ENCODE peak calls at places on chromosome 17, in six cellular contexts. N is ascending aorta, Q is body of pancreas, S is mammary epithelial cell, F is heart right ventricle, L is fibroblast of lung. Z is an unnamed sample.

GRCh38 chr17:27590864-27591263 is 40.1 kb upstream of the LGALS9 start:
- DNase-seq in N (no peak), Q (no peak), S (no peak), F (no peak), L (no peak), Z (no peak)

GRCh38 chr17:59149841-59150511 is 5.0 kb downstream of the SKA2 start:
- DNase-seq in N (no peak), Q (no peak), S (peak; percentile 61), F (no peak), L (peak; percentile 15), Z (no peak)

GRCh38 chr17:510223-510917 is 157.8 kb upstream of the RPH3AL start:
- DNase-seq in N (no peak), Q (no peak), S (no peak), F (no peak), L (no peak), Z (no peak)

GRCh38 chr17:40810505-40810904 is 10.7 kb upstream of the KRT28 start:
- DNase-seq in N (no peak), Q (no peak), S (peak; percentile 92), F (no peak), L (peak; percentile 84), Z (no peak)

GRCh38 chr17:17084317-17084835 is 42.1 kb downstream of the MPRIP start:
- DNase-seq in N (no peak), Q (no peak), S (no peak), F (no peak), L (no peak), Z (no peak)

GRCh38 chr17:18327093-18327492 is 12.0 kb downstream of the SMCR8 start:
- DNase-seq in N (no peak), Q (no peak), S (no peak), F (no peak), L (no peak), Z (no peak)

GRCh38 chr17:38727661-38728220 is 2.4 kb upstream of the CISD3 start:
- DNase-seq in N (no peak), Q (no peak), S (no peak), F (no peak), L (no peak), Z (no peak)

GRCh38 chr17:7440823-7441174 is 1.5 kb downstream of the FGF11 start:
- DNase-seq in N (no peak), Q (no peak), S (peak; percentile 45), F (peak; percentile 41), L (peak; percentile 57), Z (no peak)

GRCh38 chr17:8047769-8048110 is 8.9 kb downstream of the ALOX15B start:
- DNase-seq in N (no peak), Q (no peak), S (no peak), F (no peak), L (no peak), Z (no peak)

GRCh38 chr17:17971431-17972125 is 622 bp downstream of the TOM1L2 start:
- DNase-seq in N (no peak), Q (peak; percentile 46), S (no peak), F (peak; percentile 67), L (peak; percentile 47), Z (peak; percentile 26)

GRCh38 chr17:11332706-11333105 is 91.7 kb downstream of the SHISA6 start:
- DNase-seq in N (no peak), Q (no peak), S (no peak), F (no peak), L (no peak), Z (peak; percentile 23)

GRCh38 chr17:47792457-47792856 is 29.1 kb downstream of the OSBPL7 start:
- DNase-seq in N (no peak), Q (no peak), S (no peak), F (no peak), L (no peak), Z (no peak)

GRCh38 chr17:8333281-8333680 is 6.4 kb upstream of the ODF4 start:
- DNase-seq in N (no peak), Q (no peak), S (no peak), F (no peak), L (no peak), Z (no peak)

GRCh38 chr17:60086822-60087591 is 8.3 kb upstream of the HEATR6 start:
- DNase-seq in N (no peak), Q (no peak), S (no peak), F (no peak), L (peak; percentile 62), Z (no peak)

GRCh38 chr17:80969030-80969673 is 22.5 kb upstream of the CHMP6 start:
- DNase-seq in N (no peak), Q (no peak), S (no peak), F (no peak), L (no peak), Z (no peak)

GRCh38 chr17:66340720-66341119 is 38.3 kb downstream of the PRKCA start:
- DNase-seq in N (no peak), Q (peak; percentile 15), S (no peak), F (no peak), L (no peak), Z (no peak)

GRCh38 chr17:15220785-15221184 is 44.3 kb downstream of the PMP22 start:
- DNase-seq in N (no peak), Q (no peak), S (no peak), F (no peak), L (no peak), Z (no peak)

GRCh38 chr17:34178047-34178446 is 77.0 kb upstream of the CCL2 start:
- DNase-seq in N (no peak), Q (no peak), S (no peak), F (no peak), L (peak; percentile 20), Z (no peak)

GRCh38 chr17:43713494-43714162 is 45.0 kb downstream of the SOST start:
- DNase-seq in N (no peak), Q (peak; percentile 14), S (peak; percentile 47), F (peak; percentile 45), L (peak; percentile 34), Z (no peak)

GRCh38 chr17:40437095-40437732 is 6.0 kb upstream of the IGFBP4 start:
- DNase-seq in N (no peak), Q (no peak), S (no peak), F (no peak), L (no peak), Z (no peak)

GRCh38 chr17:13384626-13385025 is 217.1 kb downstream of the HS3ST3A1 start:
- DNase-seq in N (no peak), Q (no peak), S (peak; percentile 42), F (no peak), L (no peak), Z (no peak)

GRCh38 chr17:52138350-52138749 is 20.2 kb downstream of the CA10 start:
- DNase-seq in N (no peak), Q (no peak), S (peak; percentile 73), F (no peak), L (no peak), Z (no peak)

GRCh38 chr17:62892870-62893338 is 73.1 kb upstream of the TANC2 start:
- DNase-seq in N (no peak), Q (peak; percentile 56), S (peak; percentile 98), F (peak; percentile 38), L (peak; percentile 91), Z (no peak)

GRCh38 chr17:27569257-27569722 is 61.7 kb upstream of the LGALS9 start:
- DNase-seq in N (no peak), Q (peak; percentile 67), S (no peak), F (no peak), L (no peak), Z (peak; percentile 32)

GRCh38 chr17:45989759-45990158 is 9.3 kb upstream of the STH start:
- DNase-seq in N (no peak), Q (no peak), S (no peak), F (no peak), L (no peak), Z (no peak)

GRCh38 chr17:40415390-40415789 is 2.3 kb downstream of the TOP2A start:
- DNase-seq in N (no peak), Q (no peak), S (peak; percentile 33), F (no peak), L (peak; percentile 31), Z (no peak)

GRCh38 chr17:73838815-73839214 is 194.6 kb upstream of the SDK2 start:
- DNase-seq in N (no peak), Q (no peak), S (no peak), F (no peak), L (no peak), Z (no peak)

GRCh38 chr17:32805029-32805976 is 71.6 kb downstream of the MYO1D start:
- DNase-seq in N (no peak), Q (no peak), S (peak; percentile 58), F (no peak), L (no peak), Z (no peak)

DNA sequence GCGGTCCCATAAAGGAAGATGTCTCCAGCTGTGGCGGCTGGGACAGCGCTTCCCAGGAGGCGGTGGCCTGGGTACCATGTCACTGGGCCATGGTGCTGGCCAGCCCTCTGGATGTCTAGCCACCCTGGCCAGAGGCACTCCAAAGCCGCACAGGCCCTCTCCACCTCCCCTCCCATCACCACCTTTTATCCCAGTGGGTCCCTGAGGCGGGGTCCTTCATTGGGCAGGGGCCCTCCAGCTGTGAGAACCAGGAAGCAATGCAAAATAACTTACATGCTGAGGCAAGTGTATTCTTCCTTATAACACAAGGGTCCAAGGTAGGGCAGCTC is 23.1 kb downstream of the RAB11FIP4 start:
- DNase-seq in N (no peak), Q (no peak), S (no peak), F (no peak), L (no peak), Z (no peak)
- H3K27ac ChIP-seq in N (no peak overlapping the region), Q (no peak overlapping the region), S (no peak overlapping the region), F (no peak overlapping the region), L (no peak overlapping the region), Z (peak overlapping the region; percentile 99)

DNA sequence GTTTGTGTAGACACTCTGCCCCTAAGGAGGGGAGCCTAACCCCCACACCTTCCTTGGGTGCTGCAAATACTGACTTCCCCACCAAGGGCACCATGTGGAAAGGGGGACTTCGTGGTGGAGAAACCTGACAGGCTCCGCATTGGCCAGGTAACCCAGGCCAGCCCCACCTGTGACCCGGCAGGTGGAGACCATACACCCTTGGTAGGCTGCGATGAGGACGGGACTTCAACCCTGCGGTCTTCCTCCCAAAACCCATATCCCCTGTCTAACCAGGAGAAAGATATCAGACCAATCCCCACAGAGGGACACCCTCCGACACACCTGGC is 15.1 kb upstream of the CSNK1D start:
- DNase-seq in N (no peak), Q (no peak), S (no peak), F (no peak), L (no peak), Z (no peak)
- H3K27ac ChIP-seq in N (no peak overlapping the region), Q (peak overlapping the region; percentile 98), S (no peak overlapping the region), F (peak overlapping the region; percentile 88), L (peak overlapping the region; percentile 48), Z (no peak overlapping the region)

GRCh38 chr17:77456271-77456950 is 315.6 kb downstream of the SEC14L1 start:
- DNase-seq in N (no peak), Q (no peak), S (no peak), F (no peak), L (no peak), Z (no peak)

GRCh38 chr17:77456951-77457548 is 316.3 kb downstream of the SEC14L1 start:
- DNase-seq in N (no peak), Q (no peak), S (no peak), F (no peak), L (no peak), Z (no peak)

GRCh38 chr17:77459018-77459755 is 318.4 kb downstream of the SEC14L1 start:
- DNase-seq in N (no peak), Q (no peak), S (no peak), F (no peak), L (no peak), Z (no peak)

GRCh38 chr17:77458202-77459017 is 317.6 kb downstream of the SEC14L1 start:
- DNase-seq in N (no peak), Q (no peak), S (no peak), F (no peak), L (no peak), Z (no peak)

GRCh38 chr17:77457572-77458201 is 316.9 kb downstream of the SEC14L1 start:
- DNase-seq in N (no peak), Q (no peak), S (no peak), F (no peak), L (no peak), Z (no peak)
- H3K27ac ChIP-seq in N (no peak overlapping the region), Q (no peak overlapping the region), S (no peak overlapping the region), F (no peak overlapping the region), L (no peak overlapping the region), Z (no peak overlapping the region)

GRCh38 chr17:57125866-57126265 is 40.8 kb downstream of the AKAP1 start:
- DNase-seq in N (no peak), Q (no peak), S (no peak), F (no peak), L (no peak), Z (no peak)
- H3K27ac ChIP-seq in N (no peak overlapping the region), Q (no peak overlapping the region), S (no peak overlapping the region), F (no peak overlapping the region), L (no peak overlapping the region), Z (no peak overlapping the region)

Z was measured in substantia nigra.